ENCODE peak calls at places on chromosomes 11 and 22, in ten cellular contexts. One of them, this sample, is unnamed.

GRCh38 chr11:78784321-78785061 is 209.8 kb upstream of the NARS2 start:
- DNase-seq in gastrocnemius medialis: no peak
- DNase-seq in lower leg skin: no peak
- DNase-seq in esophagus squamous epithelium: no peak
- DNase-seq in HCT116: no peak
- DNase-seq in ovary: no peak
- DNase-seq in erythroblast: no peak
- DNase-seq in IMR-90: peak
- DNase-seq in tibial nerve: no peak
- DNase-seq in heart left ventricle: no peak
- DNase-seq in this sample: peak

GRCh38 chr22:30873086-30873650 is 95.4 kb downstream of the MORC2 start:
- DNase-seq in gastrocnemius medialis: no peak
- DNase-seq in ovary: peak
- DNase-seq in erythroblast: no peak
- DNase-seq in lower leg skin: no peak
- DNase-seq in IMR-90: no peak
- DNase-seq in tibial nerve: no peak
- DNase-seq in heart left ventricle: peak
- DNase-seq in HCT116: no peak
- DNase-seq in esophagus squamous epithelium: no peak
- DNase-seq in this sample: no peak

GRCh38 chr11:97290444-97291041 is 900.7 kb downstream of the JRKL start:
- DNase-seq in lower leg skin: no peak
- DNase-seq in esophagus squamous epithelium: no peak
- DNase-seq in IMR-90: no peak
- DNase-seq in gastrocnemius medialis: no peak
- DNase-seq in ovary: no peak
- DNase-seq in heart left ventricle: no peak
- DNase-seq in HCT116: no peak
- DNase-seq in tibial nerve: no peak
- DNase-seq in erythroblast: no peak
- DNase-seq in this sample: no peak

GRCh38 chr11:69297926-69298777 is 4.2 kb downstream of the MYEOV start:
- DNase-seq in ovary: peak
- DNase-seq in HCT116: peak
- DNase-seq in IMR-90: peak
- DNase-seq in lower leg skin: peak
- DNase-seq in esophagus squamous epithelium: peak
- DNase-seq in erythroblast: peak
- DNase-seq in tibial nerve: peak
- DNase-seq in heart left ventricle: peak
- DNase-seq in gastrocnemius medialis: peak
- DNase-seq in this sample: peak

GRCh38 chr11:117833401-117833891 is 8.9 kb upstream of the FXYD2 start:
- DNase-seq in esophagus squamous epithelium: no peak
- DNase-seq in IMR-90: no peak
- DNase-seq in lower leg skin: peak
- DNase-seq in heart left ventricle: no peak
- DNase-seq in ovary: peak
- DNase-seq in tibial nerve: no peak
- DNase-seq in HCT116: no peak
- DNase-seq in gastrocnemius medialis: peak
- DNase-seq in erythroblast: no peak
- DNase-seq in this sample: no peak

GRCh38 chr11:2312232-2313042 is 10.6 kb downstream of the TSPAN32 start:
- DNase-seq in heart left ventricle: no peak
- DNase-seq in esophagus squamous epithelium: no peak
- DNase-seq in erythroblast: peak
- DNase-seq in tibial nerve: no peak
- DNase-seq in IMR-90: peak
- DNase-seq in ovary: peak
- DNase-seq in lower leg skin: peak
- DNase-seq in gastrocnemius medialis: no peak
- DNase-seq in HCT116: no peak
- DNase-seq in this sample: peak

GRCh38 chr11:95443386-95443785 is 212.4 kb upstream of the SESN3 start:
- DNase-seq in erythroblast: peak
- DNase-seq in tibial nerve: no peak
- DNase-seq in ovary: no peak
- DNase-seq in lower leg skin: no peak
- DNase-seq in gastrocnemius medialis: no peak
- DNase-seq in esophagus squamous epithelium: no peak
- DNase-seq in IMR-90: no peak
- DNase-seq in HCT116: no peak
- DNase-seq in heart left ventricle: no peak
- DNase-seq in this sample: no peak

GRCh38 chr22:35697142-35697541 is 20.5 kb upstream of the APOL5 start:
- DNase-seq in lower leg skin: no peak
- DNase-seq in ovary: no peak
- DNase-seq in IMR-90: no peak
- DNase-seq in HCT116: no peak
- DNase-seq in esophagus squamous epithelium: no peak
- DNase-seq in tibial nerve: no peak
- DNase-seq in erythroblast: no peak
- DNase-seq in heart left ventricle: no peak
- DNase-seq in gastrocnemius medialis: no peak
- DNase-seq in this sample: no peak

GRCh38 chr11:45886816-45887520 is 1.5 kb downstream of the MAPK8IP1 start:
- DNase-seq in esophagus squamous epithelium: no peak
- DNase-seq in IMR-90: no peak
- DNase-seq in lower leg skin: no peak
- DNase-seq in tibial nerve: no peak
- DNase-seq in HCT116: no peak
- DNase-seq in ovary: no peak
- DNase-seq in erythroblast: no peak
- DNase-seq in gastrocnemius medialis: no peak
- DNase-seq in heart left ventricle: no peak
- DNase-seq in this sample: no peak

GRCh38 chr11:110297726-110298297 is 1.4 kb upstream of the RDX start:
- DNase-seq in gastrocnemius medialis: no peak
- DNase-seq in esophagus squamous epithelium: no peak
- DNase-seq in heart left ventricle: no peak
- DNase-seq in lower leg skin: no peak
- DNase-seq in IMR-90: no peak
- DNase-seq in ovary: no peak
- DNase-seq in HCT116: no peak
- DNase-seq in erythroblast: peak
- DNase-seq in tibial nerve: no peak
- DNase-seq in this sample: no peak

GRCh38 chr22:24584871-24585411 is 7.9 kb downstream of the LRRC75B start:
- DNase-seq in heart left ventricle: no peak
- DNase-seq in lower leg skin: no peak
- DNase-seq in tibial nerve: no peak
- DNase-seq in esophagus squamous epithelium: no peak
- DNase-seq in HCT116: no peak
- DNase-seq in IMR-90: no peak
- DNase-seq in gastrocnemius medialis: no peak
- DNase-seq in ovary: no peak
- DNase-seq in erythroblast: no peak
- DNase-seq in this sample: no peak

GRCh38 chr11:124841765-124842700 is 23.2 kb upstream of the ROBO3 start:
- DNase-seq in esophagus squamous epithelium: no peak
- DNase-seq in heart left ventricle: no peak
- DNase-seq in gastrocnemius medialis: no peak
- DNase-seq in erythroblast: no peak
- DNase-seq in tibial nerve: no peak
- DNase-seq in HCT116: no peak
- DNase-seq in ovary: no peak
- DNase-seq in IMR-90: no peak
- DNase-seq in lower leg skin: no peak
- DNase-seq in this sample: no peak

GRCh38 chr22:50467773-50468440 is 6.9 kb downstream of the SBF1 start:
- DNase-seq in lower leg skin: no peak
- DNase-seq in esophagus squamous epithelium: no peak
- DNase-seq in IMR-90: no peak
- DNase-seq in HCT116: no peak
- DNase-seq in heart left ventricle: no peak
- DNase-seq in gastrocnemius medialis: no peak
- DNase-seq in ovary: no peak
- DNase-seq in tibial nerve: no peak
- DNase-seq in erythroblast: no peak
- DNase-seq in this sample: no peak

GRCh38 chr11:117828641-117829368 is 4.3 kb upstream of the FXYD2 start:
- DNase-seq in IMR-90: peak
- DNase-seq in HCT116: no peak
- DNase-seq in erythroblast: peak
- DNase-seq in heart left ventricle: peak
- DNase-seq in gastrocnemius medialis: no peak
- DNase-seq in ovary: peak
- DNase-seq in esophagus squamous epithelium: no peak
- DNase-seq in lower leg skin: peak
- DNase-seq in tibial nerve: no peak
- DNase-seq in this sample: no peak

GRCh38 chr11:67265633-67266423 is 445 bp upstream of the GRK2 start:
- DNase-seq in HCT116: no peak
- DNase-seq in ovary: peak
- DNase-seq in esophagus squamous epithelium: no peak
- DNase-seq in heart left ventricle: peak
- DNase-seq in IMR-90: peak
- DNase-seq in tibial nerve: peak
- DNase-seq in gastrocnemius medialis: peak
- DNase-seq in lower leg skin: peak
- DNase-seq in erythroblast: peak
- DNase-seq in this sample: peak

GRCh38 chr11:67268036-67268683 is 1.9 kb downstream of the GRK2 start:
- DNase-seq in ovary: no peak
- DNase-seq in lower leg skin: no peak
- DNase-seq in tibial nerve: no peak
- DNase-seq in esophagus squamous epithelium: no peak
- DNase-seq in IMR-90: no peak
- DNase-seq in erythroblast: peak
- DNase-seq in heart left ventricle: no peak
- DNase-seq in HCT116: no peak
- DNase-seq in gastrocnemius medialis: no peak
- DNase-seq in this sample: no peak

GRCh38 chr11:67267188-67268035 is 1.1 kb downstream of the GRK2 start:
- DNase-seq in lower leg skin: no peak
- DNase-seq in gastrocnemius medialis: no peak
- DNase-seq in erythroblast: peak
- DNase-seq in heart left ventricle: no peak
- DNase-seq in IMR-90: no peak
- DNase-seq in ovary: peak
- DNase-seq in tibial nerve: no peak
- DNase-seq in HCT116: no peak
- DNase-seq in esophagus squamous epithelium: no peak
- DNase-seq in this sample: no peak

GRCh38 chr11:67264886-67265632 is 1.2 kb upstream of the GRK2 start:
- DNase-seq in erythroblast: no peak
- DNase-seq in tibial nerve: no peak
- DNase-seq in lower leg skin: no peak
- DNase-seq in ovary: peak
- DNase-seq in gastrocnemius medialis: no peak
- DNase-seq in esophagus squamous epithelium: no peak
- DNase-seq in HCT116: no peak
- DNase-seq in IMR-90: no peak
- DNase-seq in heart left ventricle: no peak
- DNase-seq in this sample: no peak

DNA sequence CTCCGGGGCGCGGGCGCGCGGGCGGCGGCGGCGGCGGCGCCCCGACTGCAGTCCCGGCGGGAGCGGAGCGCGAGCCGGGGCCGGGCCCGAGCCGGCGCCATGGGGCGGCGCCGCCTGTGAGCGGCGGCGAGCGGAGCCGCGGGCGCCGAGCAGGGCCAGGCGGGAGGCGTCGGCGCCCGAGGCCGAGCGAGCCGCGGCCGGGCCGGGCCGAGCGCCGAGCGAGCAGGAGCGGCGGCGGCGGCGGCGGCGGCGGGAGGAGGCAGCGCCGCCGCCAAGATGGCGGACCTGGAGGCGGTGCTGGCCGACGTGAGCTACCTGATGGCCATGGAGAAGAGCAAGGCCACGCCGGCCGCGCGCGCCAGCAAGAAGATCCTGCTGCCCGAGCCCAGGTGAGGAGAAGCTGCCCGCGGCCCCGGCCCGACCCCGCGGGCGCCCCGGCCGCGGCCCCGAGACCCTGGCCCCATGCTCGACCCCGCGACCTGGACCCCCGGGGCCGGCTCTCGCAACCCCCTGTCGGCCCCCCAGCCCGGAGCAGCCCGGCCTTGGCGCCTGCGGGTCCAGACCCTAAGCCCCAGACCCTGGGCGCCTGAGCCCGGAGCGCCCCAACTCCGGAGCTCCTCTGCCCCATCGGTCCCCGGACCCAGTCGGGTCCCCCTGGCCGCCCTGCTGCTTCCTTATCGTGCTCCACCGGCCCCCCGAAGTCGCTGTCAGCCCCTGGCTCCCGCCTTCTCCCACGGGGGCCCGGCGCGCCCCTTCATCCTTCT is at the start of gene GRK2:
- DNase-seq in tibial nerve: no peak
- DNase-seq in esophagus squamous epithelium: no peak
- DNase-seq in heart left ventricle: no peak
- DNase-seq in erythroblast: peak
- DNase-seq in gastrocnemius medialis: no peak
- DNase-seq in lower leg skin: no peak
- DNase-seq in ovary: peak
- DNase-seq in HCT116: no peak
- DNase-seq in IMR-90: peak
- DNase-seq in this sample: peak
- TF ChIP-seq POLR2A in tibial nerve: no peak
- TF ChIP-seq POLR2A in esophagus squamous epithelium: no peak
- TF ChIP-seq POLR2A in heart left ventricle: no peak
- TF ChIP-seq POLR2A in erythroblast: no peak
- TF ChIP-seq POLR2A in gastrocnemius medialis: no peak
- TF ChIP-seq POLR2A in lower leg skin: no peak
- TF ChIP-seq POLR2A in ovary: no peak
- TF ChIP-seq POLR2A in HCT116: no peak
- TF ChIP-seq POLR2A in IMR-90: no peak
- TF ChIP-seq POLR2A in this sample: peak

GRCh38 chr11:10302744-10303557 is 1.9 kb upstream of the ADM start:
- DNase-seq in ovary: peak
- DNase-seq in tibial nerve: peak
- DNase-seq in gastrocnemius medialis: peak
- DNase-seq in HCT116: no peak
- DNase-seq in IMR-90: peak
- DNase-seq in erythroblast: peak
- DNase-seq in esophagus squamous epithelium: peak
- DNase-seq in lower leg skin: peak
- DNase-seq in heart left ventricle: peak
- DNase-seq in this sample: no peak
- TF ChIP-seq POLR2A in ovary: no peak
- TF ChIP-seq POLR2A in tibial nerve: peak
- TF ChIP-seq POLR2A in gastrocnemius medialis: peak
- TF ChIP-seq POLR2A in HCT116: no peak
- TF ChIP-seq POLR2A in IMR-90: peak
- TF ChIP-seq POLR2A in erythroblast: no peak
- TF ChIP-seq POLR2A in esophagus squamous epithelium: no peak
- TF ChIP-seq POLR2A in lower leg skin: no peak
- TF ChIP-seq POLR2A in heart left ventricle: no peak
- TF ChIP-seq POLR2A in this sample: no peak

GRCh38 chr11:449889-450808 is at the start of gene PTDSS2:
- DNase-seq in erythroblast: peak
- DNase-seq in tibial nerve: peak
- DNase-seq in IMR-90: peak
- DNase-seq in lower leg skin: peak
- DNase-seq in HCT116: peak
- DNase-seq in gastrocnemius medialis: peak
- DNase-seq in ovary: peak
- DNase-seq in esophagus squamous epithelium: peak
- DNase-seq in heart left ventricle: peak
- DNase-seq in this sample: peak
- TF ChIP-seq POLR2A in erythroblast: peak
- TF ChIP-seq POLR2A in tibial nerve: peak
- TF ChIP-seq POLR2A in IMR-90: no peak
- TF ChIP-seq POLR2A in lower leg skin: no peak
- TF ChIP-seq POLR2A in HCT116: peak
- TF ChIP-seq POLR2A in gastrocnemius medialis: peak
- TF ChIP-seq POLR2A in ovary: peak
- TF ChIP-seq POLR2A in esophagus squamous epithelium: no peak
- TF ChIP-seq POLR2A in heart left ventricle: peak
- TF ChIP-seq POLR2A in this sample: peak

GRCh38 chr11:61955416-61956135 is 5.4 kb downstream of the BEST1 start:
- DNase-seq in heart left ventricle: no peak
- DNase-seq in HCT116: no peak
- DNase-seq in IMR-90: no peak
- DNase-seq in tibial nerve: no peak
- DNase-seq in ovary: peak
- DNase-seq in esophagus squamous epithelium: no peak
- DNase-seq in erythroblast: peak
- DNase-seq in lower leg skin: peak
- DNase-seq in gastrocnemius medialis: no peak
- DNase-seq in this sample: no peak
- TF ChIP-seq POLR2A in heart left ventricle: no peak
- TF ChIP-seq POLR2A in HCT116: no peak
- TF ChIP-seq POLR2A in IMR-90: no peak
- TF ChIP-seq POLR2A in tibial nerve: peak
- TF ChIP-seq POLR2A in ovary: peak
- TF ChIP-seq POLR2A in esophagus squamous epithelium: no peak
- TF ChIP-seq POLR2A in erythroblast: no peak
- TF ChIP-seq POLR2A in lower leg skin: no peak
- TF ChIP-seq POLR2A in gastrocnemius medialis: no peak
- TF ChIP-seq POLR2A in this sample: no peak